ENCODE peak calls at places on chromosomes 12 and 14, in eight cellular contexts. L, G, N, K, B, O, S and V are unnamed samples.

GRCh38 chr12:96371138-96371786 is 29.0 kb downstream of the CDK17 start:
- DNase-seq in L (no peak), G (no peak), N (no peak), K (no peak), B (no peak), O (no peak), S (no peak), V (no peak)

GRCh38 chr12:2376855-2377657 is 324.3 kb downstream of the CACNA1C start:
- DNase-seq in L (peak; percentile 49), G (peak; percentile 49), N (no peak), K (no peak), B (no peak), O (no peak), S (peak; percentile 81), V (no peak)

GRCh38 chr14:74475678-74476077 is 17.4 kb downstream of the NPC2 start:
- DNase-seq in L (no peak), G (no peak), N (no peak), K (peak; percentile 76), B (no peak), O (no peak), S (no peak), V (no peak)

GRCh38 chr12:79360936-79361335 is 329.8 kb downstream of the PAWR start:
- DNase-seq in L (no peak), G (no peak), N (no peak), K (peak; percentile 14), B (no peak), O (no peak), S (no peak), V (no peak)

GRCh38 chr12:126114420-126114819 is 1049.2 kb downstream of the AACS start:
- DNase-seq in L (no peak), G (no peak), N (no peak), K (no peak), B (no peak), O (no peak), S (peak; percentile 45), V (no peak)

GRCh38 chr12:90253674-90254181 is 545.1 kb upstream of the ATP2B1 start:
- DNase-seq in L (peak; percentile 81), G (peak; percentile 95), N (no peak), K (peak; percentile 86), B (no peak), O (peak; percentile 97), S (no peak), V (peak; percentile 4)

GRCh38 chr14:95229749-95230148 is 72.4 kb upstream of the DICER1 start:
- DNase-seq in L (no peak), G (no peak), N (no peak), K (no peak), B (no peak), O (no peak), S (no peak), V (no peak)

GRCh38 chr14:63178912-63179311 is 25.3 kb upstream of the RHOJ start:
- DNase-seq in L (no peak), G (no peak), N (no peak), K (peak; percentile 90), B (no peak), O (peak; percentile 65), S (no peak), V (no peak)

GRCh38 chr12:50119387-50119786 is 7.4 kb downstream of the COX14 start:
- DNase-seq in L (no peak), G (no peak), N (no peak), K (no peak), B (no peak), O (no peak), S (no peak), V (no peak)

GRCh38 chr12:1644523-1645438 is 15.8 kb downstream of the WNT5B start:
- DNase-seq in L (peak; percentile 87), G (peak; percentile 96), N (no peak), K (peak; percentile 79), B (no peak), O (no peak), S (peak; percentile 67), V (no peak)

GRCh38 chr12:128567730-128568129 is 256.0 kb downstream of the SLC15A4 start:
- DNase-seq in L (no peak), G (no peak), N (no peak), K (no peak), B (no peak), O (no peak), S (no peak), V (no peak)

GRCh38 chr12:69927145-69927544 is 102.1 kb downstream of the MYRFL start:
- DNase-seq in L (no peak), G (no peak), N (no peak), K (no peak), B (no peak), O (no peak), S (no peak), V (no peak)

GRCh38 chr12:132489078-132489601 is 811 bp upstream of the FBRSL1 start:
- DNase-seq in L (peak; percentile 75), G (no peak), N (peak; percentile 27), K (no peak), B (peak; percentile 35), O (no peak), S (no peak), V (peak; percentile 66)

GRCh38 chr14:100165376-100165775 is 5.9 kb upstream of the DEGS2 start:
- DNase-seq in L (no peak), G (no peak), N (no peak), K (no peak), B (no peak), O (no peak), S (no peak), V (peak; percentile 30)

GRCh38 chr12:79098530-79098929 is 234.0 kb downstream of the SYT1 start:
- DNase-seq in L (no peak), G (peak; percentile 5), N (no peak), K (no peak), B (no peak), O (no peak), S (peak; percentile 25), V (no peak)

GRCh38 chr14:51677276-51677675 is 25.6 kb downstream of the FRMD6 start:
- DNase-seq in L (no peak), G (no peak), N (no peak), K (peak; percentile 83), B (no peak), O (no peak), S (peak; percentile 80), V (no peak)

GRCh38 chr12:131852551-131853299 is 24.5 kb downstream of the MMP17 start:
- DNase-seq in L (no peak), G (no peak), N (no peak), K (no peak), B (no peak), O (peak; percentile 72), S (no peak), V (no peak)

GRCh38 chr12:15289192-15289591 is 33.1 kb upstream of the PTPRO start:
- DNase-seq in L (no peak), G (no peak), N (no peak), K (no peak), B (no peak), O (no peak), S (no peak), V (no peak)

GRCh38 chr14:52313903-52314481 is at the start of gene PTGER2:
- DNase-seq in L (peak; percentile 88), G (no peak), N (peak; percentile 46), K (peak; percentile 89), B (peak; percentile 48), O (peak; percentile 58), S (peak; percentile 53), V (peak; percentile 83)

GRCh38 chr12:57127101-57127709 is 1.1 kb upstream of the LRP1 start:
- DNase-seq in L (peak; percentile 96), G (no peak), N (peak; percentile 25), K (no peak), B (peak; percentile 63), O (peak; percentile 57), S (no peak), V (peak; percentile 68)

GRCh38 chr14:96265387-96265786 is 9.4 kb downstream of the BDKRB1 start:
- DNase-seq in L (no peak), G (peak; percentile 41), N (no peak), K (no peak), B (no peak), O (no peak), S (peak; percentile 66), V (no peak)

GRCh38 chr14:102508774-102509743 is 517 bp downstream of the ANKRD9 start:
- DNase-seq in L (peak; percentile 85), G (peak; percentile 16), N (no peak), K (peak; percentile 56), B (no peak), O (no peak), S (peak; percentile 37), V (peak; percentile 54)

GRCh38 chr14:93464271-93464670 is 33.5 kb downstream of the UNC79 start:
- DNase-seq in L (no peak), G (no peak), N (no peak), K (no peak), B (no peak), O (no peak), S (no peak), V (no peak)

GRCh38 chr12:3869860-3870259 is 3.3 kb downstream of the PARP11 start:
- DNase-seq in L (no peak), G (no peak), N (no peak), K (no peak), B (no peak), O (no peak), S (no peak), V (no peak)

GRCh38 chr12:93794738-93795137 is 117.6 kb downstream of the CRADD start:
- DNase-seq in L (no peak), G (no peak), N (no peak), K (no peak), B (no peak), O (no peak), S (no peak), V (no peak)

GRCh38 chr14:95300697-95301526 is 18.8 kb downstream of the CLMN start:
- DNase-seq in L (no peak), G (no peak), N (no peak), K (no peak), B (no peak), O (no peak), S (no peak), V (no peak)

GRCh38 chr12:74732801-74733200 is 195.2 kb downstream of the ATXN7L3B start:
- DNase-seq in L (no peak), G (no peak), N (no peak), K (no peak), B (no peak), O (no peak), S (no peak), V (no peak)

GRCh38 chr12:51051787-51052186 is 3.7 kb downstream of the LETMD1 start:
- DNase-seq in L (no peak), G (no peak), N (no peak), K (no peak), B (no peak), O (no peak), S (no peak), V (no peak)

GRCh38 chr14:59123526-59123925 is 64.9 kb upstream of the DAAM1 start:
- DNase-seq in L (no peak), G (no peak), N (no peak), K (peak; percentile 67), B (peak; percentile 9), O (no peak), S (no peak), V (no peak)

GRCh38 chr12:110312581-110313360 is 31.7 kb downstream of the ATP2A2 start:
- DNase-seq in L (no peak), G (no peak), N (no peak), K (peak; percentile 56), B (no peak), O (peak; percentile 79), S (peak; percentile 74), V (no peak)